ENCODE peak calls at places on chromosomes 7 and 10, in eight cellular contexts. U is M059J; T is choroid plexus epithelial cell; X is cardiac fibroblast; R is activated CD4-positive, alpha-beta T cell treated with anti-CD3 and anti-CD28 coated beads for 24 hours; B is activated CD8-positive, alpha-beta memory T cell treated with anti-CD3 and anti-CD28 coated beads, Interleukin-2, amount 50 U/mL, for 4 hours; P is fibroblast of lung; M is RWPE1. O is an unnamed sample.
A peak's percentile ranks its signal among the peaks of the same experiment; 100 is the strongest.

GRCh38 chr10:79273603-79274002 is 73.7 kb upstream of the PPIF start:
- DNase-seq in P (no peak), R (no peak), X (no peak), T (no peak), M (no peak), U (no peak), B (no peak), O (peak; percentile 21)

GRCh38 chr7:148898845-148899474 is 14.9 kb upstream of the EZH2 start:
- DNase-seq in M (no peak), P (no peak), X (no peak), B (no peak), R (no peak), T (no peak), U (no peak), O (no peak)

GRCh38 chr10:103692421-103693069 is 162.8 kb downstream of the SH3PXD2A start:
- DNase-seq in T (no peak), M (no peak), B (peak; percentile 26), X (no peak), U (no peak), P (no peak), R (no peak), O (no peak)

GRCh38 chr10:25865267-25865666 is 68.8 kb upstream of the MYO3A start:
- DNase-seq in M (no peak), T (no peak), P (no peak), B (no peak), R (no peak), U (no peak), X (peak; percentile 5), O (no peak)

GRCh38 chr7:157811946-157812345 is 475.1 kb downstream of the DNAJB6 start:
- DNase-seq in B (no peak), R (no peak), U (no peak), T (no peak), X (no peak), M (no peak), P (no peak), O (no peak)

GRCh38 chr7:142739927-142740492 is 9.3 kb upstream of the PRSS1 start:
- DNase-seq in T (peak; percentile 6), B (no peak), U (no peak), P (no peak), X (peak; percentile 2), M (no peak), R (no peak), O (peak; percentile 24)

GRCh38 chr10:103284170-103284569 is 7.2 kb downstream of the INA start:
- DNase-seq in U (peak; percentile 68), R (no peak), B (no peak), T (peak; percentile 66), P (no peak), M (peak; percentile 68), X (peak; percentile 82), O (peak; percentile 95)

GRCh38 chr10:62374862-62375710 is 917 bp downstream of the ZNF365 start:
- DNase-seq in X (no peak), P (peak; percentile 43), T (peak; percentile 49), M (peak; percentile 42), B (no peak), U (peak; percentile 49), R (no peak), O (no peak)

GRCh38 chr7:137990251-137990901 is 11.5 kb downstream of the CREB3L2 start:
- DNase-seq in U (peak; percentile 98), M (peak; percentile 64), X (peak; percentile 91), P (peak; percentile 98), B (no peak), R (no peak), T (peak; percentile 98), O (peak; percentile 66)

GRCh38 chr10:74189999-74190421 is 39.0 kb downstream of the ADK start:
- DNase-seq in M (peak; percentile 77), P (peak; percentile 92), R (no peak), T (peak; percentile 94), B (no peak), X (peak; percentile 84), U (peak; percentile 95), O (peak; percentile 94)

GRCh38 chr10:36578306-36578705 is 547.1 kb upstream of the ANKRD30A start:
- DNase-seq in T (no peak), U (peak; percentile 74), B (no peak), R (no peak), P (peak; percentile 79), X (no peak), M (no peak), O (no peak)

O was measured in MCF 10A.